ENCODE peak calls at places on chromosome 6, in nine cellular contexts. C is CD8-positive, alpha-beta T cell; B is SJSA1; X is WTC11; K is GM10248; P is kidney tubule cell; O is Daoy; I is mucosa of gallbladder; Z is Kasumi-1. L is an unnamed sample.

GRCh38 chr6:70590387-70590786 is 23.7 kb downstream of the SDHAF4 start:
- DNase-seq in C (no peak), I (no peak), K (no peak), P (peak; percentile 39), X (no peak), B (no peak), Z (no peak), O (no peak), L (no peak)

GRCh38 chr6:617485-618100 is 39.3 kb downstream of the HUS1B start:
- DNase-seq in I (no peak), P (no peak), C (peak; percentile 3), O (no peak), X (peak; percentile 38), B (peak; percentile 12), K (no peak), Z (no peak), L (no peak)

GRCh38 chr6:30719791-30720737 is at the start of gene TUBB:
- DNase-seq in B (peak; percentile 94), P (peak; percentile 98), K (peak; percentile 87), C (peak; percentile 92), O (peak; percentile 100), I (peak; percentile 97), Z (peak; percentile 96), X (peak; percentile 97), L (peak; percentile 96)

GRCh38 chr6:141169419-141169818 is 963.3 kb upstream of the GJE1 start:
- DNase-seq in X (no peak), C (no peak), I (no peak), B (no peak), P (peak; percentile 37), O (peak; percentile 13), K (no peak), Z (no peak), L (peak; percentile 31)

GRCh38 chr6:5950448-5950847 is 56.3 kb downstream of the NRN1 start:
- DNase-seq in C (no peak), O (peak; percentile 81), P (peak; percentile 26), I (no peak), X (peak; percentile 66), B (peak; percentile 25), K (peak; percentile 29), Z (peak; percentile 8), L (no peak)

GRCh38 chr6:111823012-111823411 is 50.2 kb downstream of the FYN start:
- DNase-seq in X (no peak), P (no peak), K (no peak), O (no peak), B (no peak), Z (no peak), I (no peak), C (no peak), L (no peak)

GRCh38 chr6:23841116-23841515 is 284.9 kb upstream of the NRSN1 start:
- DNase-seq in I (no peak), B (no peak), O (no peak), X (no peak), C (no peak), Z (no peak), K (no peak), P (no peak), L (no peak)

GRCh38 chr6:38021029-38021428 is 201.5 kb downstream of the ZFAND3 start:
- DNase-seq in X (no peak), I (no peak), Z (no peak), C (no peak), P (no peak), B (no peak), K (no peak), O (no peak), L (no peak)

GRCh38 chr6:47111685-47112084 is 69.6 kb upstream of the ADGRF1 start:
- DNase-seq in O (peak; percentile 34), P (peak; percentile 93), C (no peak), I (peak; percentile 43), B (no peak), Z (no peak), K (no peak), X (no peak), L (peak; percentile 77)

GRCh38 chr6:37354526-37355384 is 972 bp downstream of the RNF8 start:
- DNase-seq in X (peak; percentile 30), P (peak; percentile 23), C (no peak), B (peak; percentile 11), K (peak; percentile 48), Z (peak; percentile 9), O (peak; percentile 27), I (peak; percentile 16), L (peak; percentile 23)

GRCh38 chr6:30682181-30683117 is 4.0 kb downstream of the PPP1R18 start:
- DNase-seq in X (peak; percentile 42), B (peak; percentile 96), O (peak; percentile 94), K (peak; percentile 81), I (peak; percentile 82), C (peak; percentile 86), P (peak; percentile 89), Z (peak; percentile 99), L (peak; percentile 65)

GRCh38 chr6:1618305-1619105 is 8.8 kb downstream of the FOXC1 start:
- DNase-seq in X (no peak), P (peak; percentile 25), O (no peak), I (no peak), B (no peak), K (no peak), Z (no peak), C (no peak), L (no peak)

L was measured in kidney glomerular epithelial cell.